ENCODE peak calls at places on chromosome 17, in five cellular contexts. N is AG08396; S is activated naive CD8-positive, alpha-beta T cell treated with anti-CD3 and anti-CD28 coated beads, Interleukin-2, amount 50 U/mL, for 24 hours; P is activated CD8-positive, alpha-beta memory T cell treated with anti-CD3 and anti-CD28 coated beads, Interleukin-2, amount 50 U/mL, for 48 hours; W is MM.1S. B is an unnamed sample.

GRCh38 chr17:8158267-8159031 is 4.3 kb downstream of the VAMP2 start:
- DNase-seq in P (peak; percentile 96), W (peak; percentile 85), N (peak; percentile 89), S (peak; percentile 94), B (peak; percentile 84)

GRCh38 chr17:66834919-66835454 is at the start of gene CACNG5:
- DNase-seq in S (no peak), P (no peak), N (peak; percentile 32), W (no peak), B (no peak)

GRCh38 chr17:34383225-34383615 is 20.2 kb upstream of the CCL1 start:
- DNase-seq in P (peak; percentile 29), S (no peak), N (no peak), W (no peak), B (no peak)

GRCh38 chr17:33205552-33205951 is 87.5 kb downstream of the ASIC2 start:
- DNase-seq in P (no peak), W (no peak), N (no peak), S (no peak), B (no peak)

GRCh38 chr17:76841776-76842405 is 26.3 kb upstream of the MGAT5B start:
- DNase-seq in P (no peak), S (no peak), W (no peak), N (no peak), B (no peak)

GRCh38 chr17:8941520-8941919 is 24.0 kb downstream of the PIK3R5 start:
- DNase-seq in N (no peak), S (peak; percentile 75), W (no peak), P (peak; percentile 81), B (no peak)

GRCh38 chr17:80118601-80119270 is 17.4 kb downstream of the GAA start:
- DNase-seq in S (no peak), W (no peak), N (no peak), P (no peak), B (no peak)

GRCh38 chr17:44971776-44972483 is 3.8 kb upstream of the C1QL1 start:
- DNase-seq in W (no peak), N (peak; percentile 74), P (peak; percentile 68), S (peak; percentile 55), B (peak; percentile 80)

GRCh38 chr17:78307887-78308633 is 51.8 kb downstream of the SOCS3 start:
- DNase-seq in W (no peak), N (no peak), S (no peak), P (no peak), B (no peak)

GRCh38 chr17:82740906-82741759 is 5.7 kb downstream of the FN3K start:
- DNase-seq in P (no peak), N (no peak), W (no peak), S (no peak), B (peak; percentile 57)

GRCh38 chr17:49519781-49520180 is 24.7 kb downstream of the NGFR start:
- DNase-seq in P (no peak), S (no peak), N (no peak), W (no peak), B (no peak)

GRCh38 chr17:33342025-33342424 is 48.9 kb upstream of the ASIC2 start:
- DNase-seq in N (no peak), P (no peak), S (no peak), W (no peak), B (no peak)

GRCh38 chr17:79276824-79277223 is 202.2 kb downstream of the ENGASE start:
- DNase-seq in S (no peak), N (no peak), P (no peak), W (no peak), B (no peak)

GRCh38 chr17:83124871-83125514 is 45.6 kb downstream of the METRNL start:
- DNase-seq in W (no peak), S (no peak), N (no peak), P (peak; percentile 64), B (no peak)

GRCh38 chr17:81097943-81098308 is 63.0 kb downstream of the BAIAP2 start:
- DNase-seq in N (peak; percentile 55), P (no peak), S (peak; percentile 25), W (no peak), B (peak; percentile 45)

GRCh38 chr17:22570144-22570845 is 878.0 kb downstream of the KCNJ18 start:
- DNase-seq in N (no peak), P (no peak), W (no peak), S (no peak), B (no peak)

GRCh38 chr17:19294443-19294842 is 57.3 kb downstream of the EPN2 start:
- DNase-seq in N (no peak), S (no peak), W (no peak), P (no peak), B (no peak)

GRCh38 chr17:68439656-68440290 is 17.5 kb downstream of the WIPI1 start:
- DNase-seq in P (no peak), W (peak; percentile 53), S (no peak), N (no peak), B (no peak)

GRCh38 chr17:47266782-47267181 is 13.2 kb downstream of the ITGB3 start:
- DNase-seq in N (no peak), W (no peak), S (no peak), P (no peak), B (peak; percentile 85)

GRCh38 chr17:58666858-58667267 is 25.0 kb downstream of the TEX14 start:
- DNase-seq in N (peak; percentile 25), S (peak; percentile 34), W (no peak), P (peak; percentile 57), B (peak; percentile 27)

GRCh38 chr17:44004077-44004760 is at the start of gene NAGS:
- DNase-seq in N (no peak), P (no peak), S (no peak), W (no peak), B (peak; percentile 14)

GRCh38 chr17:4636474-4637100 is 4.9 kb downstream of the ALOX15 start:
- DNase-seq in N (no peak), S (no peak), P (no peak), W (no peak), B (no peak)

GRCh38 chr17:53628011-53628410 is 194.7 kb upstream of the KIF2B start:
- DNase-seq in N (no peak), S (no peak), P (no peak), W (peak; percentile 40), B (peak; percentile 87)

GRCh38 chr17:14332331-14332730 is 31.4 kb downstream of the HS3ST3B1 start:
- DNase-seq in P (no peak), W (no peak), N (no peak), S (no peak), B (no peak)

GRCh38 chr17:2931901-2932300 is 131.5 kb downstream of the OR1D5 start:
- DNase-seq in P (no peak), W (no peak), S (no peak), N (no peak), B (no peak)

GRCh38 chr17:30926516-30926915 is 4.8 kb downstream of the ADAP2 start:
- DNase-seq in W (no peak), N (no peak), S (no peak), P (no peak), B (no peak)

GRCh38 chr17:2814499-2815341 is 18.5 kb downstream of the RAP1GAP2 start:
- DNase-seq in W (peak; percentile 94), P (peak; percentile 89), S (peak; percentile 81), N (no peak), B (peak; percentile 16)

GRCh38 chr17:63961355-63962207 is 11.1 kb downstream of the SCN4A start:
- DNase-seq in P (peak; percentile 74), W (peak; percentile 54), N (peak; percentile 72), S (peak; percentile 47), B (peak; percentile 26)

GRCh38 chr17:14717849-14718248 is 417.0 kb downstream of the HS3ST3B1 start:
- DNase-seq in W (no peak), S (no peak), P (no peak), N (no peak), B (no peak)

GRCh38 chr17:49748791-49749190 is 15.1 kb downstream of the FAM117A start:
- DNase-seq in S (peak; percentile 56), P (peak; percentile 63), N (no peak), W (peak; percentile 93), B (peak; percentile 85)

GRCh38 chr17:82457790-82458129 is 781 bp upstream of the NARF start:
- DNase-seq in S (no peak), N (no peak), W (no peak), P (no peak), B (no peak)

GRCh38 chr17:57104461-57105175 is 19.6 kb downstream of the AKAP1 start:
- DNase-seq in P (no peak), N (peak; percentile 47), S (no peak), W (no peak), B (peak; percentile 57)

GRCh38 chr17:80948961-80949450 is 42.6 kb upstream of the CHMP6 start:
- DNase-seq in W (no peak), N (no peak), S (no peak), P (no peak), B (no peak)

GRCh38 chr17:48738424-48738802 is 9.9 kb upstream of the HOXB13 start:
- DNase-seq in W (no peak), N (no peak), P (no peak), S (no peak), B (no peak)

B was measured in renal cortical epithelial cell.